ENCODE peak calls at places on chromosomes 6 and 20, in seven cellular contexts. One of them, this sample, is unnamed.
A peak's percentile ranks its signal among the peaks of the same experiment; 100 is the strongest.

GRCh38 chr6:45398075-45398817 is 20.5 kb upstream of the SUPT3H start:
- DNase-seq in pancreas: no peak
- DNase-seq in cardiac muscle cell: no peak
- DNase-seq in breast epithelium: no peak
- DNase-seq in astrocyte of the spinal cord: no peak
- DNase-seq in tibial nerve: no peak
- DNase-seq in CD8-positive, alpha-beta memory T cell: no peak
- DNase-seq in this sample: no peak

GRCh38 chr6:158536891-158537798 is 22.7 kb upstream of the TMEM181 start:
- DNase-seq in breast epithelium: no peak
- DNase-seq in astrocyte of the spinal cord: no peak
- DNase-seq in cardiac muscle cell: peak; percentile 39
- DNase-seq in pancreas: no peak
- DNase-seq in tibial nerve: no peak
- DNase-seq in CD8-positive, alpha-beta memory T cell: peak; percentile 14
- DNase-seq in this sample: no peak

GRCh38 chr6:105774247-105774646 is 311.9 kb upstream of the PRDM1 start:
- DNase-seq in astrocyte of the spinal cord: no peak
- DNase-seq in CD8-positive, alpha-beta memory T cell: no peak
- DNase-seq in tibial nerve: no peak
- DNase-seq in breast epithelium: no peak
- DNase-seq in pancreas: no peak
- DNase-seq in cardiac muscle cell: no peak
- DNase-seq in this sample: no peak

GRCh38 chr6:4883298-4883697 is 107.1 kb downstream of the CDYL start:
- DNase-seq in cardiac muscle cell: no peak
- DNase-seq in breast epithelium: no peak
- DNase-seq in pancreas: peak; percentile 51
- DNase-seq in tibial nerve: no peak
- DNase-seq in astrocyte of the spinal cord: no peak
- DNase-seq in CD8-positive, alpha-beta memory T cell: no peak
- DNase-seq in this sample: no peak

GRCh38 chr6:30641048-30641447 is 5.9 kb upstream of the C6orf136 start:
- DNase-seq in tibial nerve: no peak
- DNase-seq in cardiac muscle cell: no peak
- DNase-seq in breast epithelium: no peak
- DNase-seq in astrocyte of the spinal cord: no peak
- DNase-seq in CD8-positive, alpha-beta memory T cell: no peak
- DNase-seq in pancreas: no peak
- DNase-seq in this sample: no peak

GRCh38 chr6:16345449-16346330 is 107.3 kb downstream of the GMPR start:
- DNase-seq in tibial nerve: no peak
- DNase-seq in breast epithelium: no peak
- DNase-seq in pancreas: no peak
- DNase-seq in CD8-positive, alpha-beta memory T cell: no peak
- DNase-seq in astrocyte of the spinal cord: peak; percentile 88
- DNase-seq in cardiac muscle cell: peak; percentile 64
- DNase-seq in this sample: no peak

GRCh38 chr6:104711371-104711770 is 148.3 kb downstream of the HACE1 start:
- DNase-seq in breast epithelium: no peak
- DNase-seq in pancreas: no peak
- DNase-seq in tibial nerve: no peak
- DNase-seq in cardiac muscle cell: peak; percentile 67
- DNase-seq in astrocyte of the spinal cord: peak; percentile 46
- DNase-seq in CD8-positive, alpha-beta memory T cell: no peak
- DNase-seq in this sample: peak; percentile 87

GRCh38 chr6:85669735-85670194 is 27.1 kb upstream of the SYNCRIP start:
- DNase-seq in CD8-positive, alpha-beta memory T cell: peak; percentile 17
- DNase-seq in astrocyte of the spinal cord: peak; percentile 65
- DNase-seq in breast epithelium: no peak
- DNase-seq in cardiac muscle cell: peak; percentile 36
- DNase-seq in pancreas: no peak
- DNase-seq in tibial nerve: no peak
- DNase-seq in this sample: no peak

GRCh38 chr6:135419162-135419561 is 78.4 kb downstream of the AHI1 start:
- DNase-seq in breast epithelium: no peak
- DNase-seq in tibial nerve: no peak
- DNase-seq in pancreas: no peak
- DNase-seq in astrocyte of the spinal cord: peak; percentile 54
- DNase-seq in CD8-positive, alpha-beta memory T cell: no peak
- DNase-seq in cardiac muscle cell: peak; percentile 74
- DNase-seq in this sample: no peak

GRCh38 chr6:45658958-45659357 is 281.2 kb upstream of the SUPT3H start:
- DNase-seq in astrocyte of the spinal cord: no peak
- DNase-seq in pancreas: no peak
- DNase-seq in cardiac muscle cell: no peak
- DNase-seq in CD8-positive, alpha-beta memory T cell: no peak
- DNase-seq in tibial nerve: no peak
- DNase-seq in breast epithelium: no peak
- DNase-seq in this sample: no peak

GRCh38 chr6:45927421-45928234 is 88.0 kb downstream of the CLIC5 start:
- DNase-seq in cardiac muscle cell: no peak
- DNase-seq in tibial nerve: no peak
- DNase-seq in CD8-positive, alpha-beta memory T cell: no peak
- DNase-seq in breast epithelium: no peak
- DNase-seq in pancreas: no peak
- DNase-seq in astrocyte of the spinal cord: no peak
- DNase-seq in this sample: no peak

GRCh38 chr6:41958022-41958856 is 16.6 kb upstream of the CCND3 start:
- DNase-seq in tibial nerve: no peak
- DNase-seq in cardiac muscle cell: no peak
- DNase-seq in breast epithelium: no peak
- DNase-seq in CD8-positive, alpha-beta memory T cell: no peak
- DNase-seq in astrocyte of the spinal cord: no peak
- DNase-seq in pancreas: no peak
- DNase-seq in this sample: no peak

GRCh38 chr20:4684837-4685413 is 36.8 kb upstream of the PRND start:
- DNase-seq in pancreas: no peak
- DNase-seq in tibial nerve: no peak
- DNase-seq in cardiac muscle cell: peak; percentile 76
- DNase-seq in breast epithelium: no peak
- DNase-seq in astrocyte of the spinal cord: peak; percentile 49
- DNase-seq in CD8-positive, alpha-beta memory T cell: no peak
- DNase-seq in this sample: no peak

GRCh38 chr20:6765469-6766058 is 1.9 kb upstream of the BMP2 start:
- DNase-seq in CD8-positive, alpha-beta memory T cell: no peak
- DNase-seq in cardiac muscle cell: peak; percentile 78
- DNase-seq in astrocyte of the spinal cord: peak; percentile 84
- DNase-seq in tibial nerve: no peak
- DNase-seq in breast epithelium: no peak
- DNase-seq in pancreas: no peak
- DNase-seq in this sample: peak; percentile 56

GRCh38 chr20:6767536-6768227 is at the start of gene BMP2:
- DNase-seq in breast epithelium: no peak
- DNase-seq in CD8-positive, alpha-beta memory T cell: no peak
- DNase-seq in tibial nerve: peak; percentile 20
- DNase-seq in pancreas: peak; percentile 55
- DNase-seq in cardiac muscle cell: peak; percentile 79
- DNase-seq in astrocyte of the spinal cord: peak; percentile 58
- DNase-seq in this sample: no peak

GRCh38 chr20:6766433-6766832 is 1.1 kb upstream of the BMP2 start:
- DNase-seq in CD8-positive, alpha-beta memory T cell: no peak
- DNase-seq in tibial nerve: no peak
- DNase-seq in astrocyte of the spinal cord: no peak
- DNase-seq in pancreas: no peak
- DNase-seq in breast epithelium: no peak
- DNase-seq in cardiac muscle cell: no peak
- DNase-seq in this sample: no peak

GRCh38 chr20:6768228-6769185 is 1.0 kb downstream of the BMP2 start:
- DNase-seq in CD8-positive, alpha-beta memory T cell: no peak
- DNase-seq in astrocyte of the spinal cord: peak; percentile 46
- DNase-seq in pancreas: peak; percentile 26
- DNase-seq in breast epithelium: no peak
- DNase-seq in cardiac muscle cell: peak; percentile 39
- DNase-seq in tibial nerve: peak; percentile 20
- DNase-seq in this sample: no peak

DNA sequence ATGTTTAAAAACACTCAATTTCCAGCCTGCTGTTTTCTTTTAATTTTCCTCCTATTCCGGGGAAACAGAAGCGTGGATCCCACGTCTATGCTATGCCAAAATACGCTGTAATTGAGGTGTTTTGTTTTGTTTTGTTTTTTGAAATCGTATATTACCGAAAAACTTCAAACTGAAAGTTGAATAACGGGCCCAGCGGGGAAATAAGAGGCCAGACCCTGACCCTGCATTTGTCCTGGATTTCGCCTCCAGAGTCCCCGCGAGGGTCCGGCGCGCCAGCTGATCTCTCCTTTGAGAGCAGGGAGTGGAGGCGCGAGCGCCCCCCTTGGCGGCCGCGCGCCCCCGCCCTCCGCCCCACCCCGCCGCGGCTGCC is 335 bp upstream of the BMP2 start:
- DNase-seq in breast epithelium: no peak
- DNase-seq in pancreas: no peak
- DNase-seq in tibial nerve: no peak
- DNase-seq in astrocyte of the spinal cord: no peak
- DNase-seq in CD8-positive, alpha-beta memory T cell: no peak
- DNase-seq in cardiac muscle cell: no peak
- DNase-seq in this sample: no peak
- H3K4me3 ChIP-seq in breast epithelium: peak overlapping the region; percentile 77
- H3K4me3 ChIP-seq in pancreas: peak overlapping the region; percentile 70
- H3K4me3 ChIP-seq in tibial nerve: peak overlapping the region; percentile 36
- H3K4me3 ChIP-seq in astrocyte of the spinal cord: peak overlapping the region; percentile 57
- H3K4me3 ChIP-seq in CD8-positive, alpha-beta memory T cell: no peak overlapping the region
- H3K4me3 ChIP-seq in cardiac muscle cell: peak overlapping the region; percentile 49
- H3K4me3 ChIP-seq in this sample: peak overlapping the region; percentile 88

GRCh38 chr6:33420493-33421343 is 853 bp downstream of the SYNGAP1 start:
- DNase-seq in CD8-positive, alpha-beta memory T cell: no peak
- DNase-seq in pancreas: no peak
- DNase-seq in cardiac muscle cell: no peak
- DNase-seq in tibial nerve: no peak
- DNase-seq in astrocyte of the spinal cord: no peak
- DNase-seq in breast epithelium: no peak
- DNase-seq in this sample: no peak
- H3K4me3 ChIP-seq in CD8-positive, alpha-beta memory T cell: no peak overlapping the region
- H3K4me3 ChIP-seq in pancreas: no peak overlapping the region
- H3K4me3 ChIP-seq in cardiac muscle cell: peak overlapping the region; percentile 42
- H3K4me3 ChIP-seq in tibial nerve: no peak overlapping the region
- H3K4me3 ChIP-seq in astrocyte of the spinal cord: peak overlapping the region; percentile 47
- H3K4me3 ChIP-seq in breast epithelium: peak overlapping the region; percentile 67
- H3K4me3 ChIP-seq in this sample: no peak overlapping the region

GRCh38 chr6:27144740-27145079 is 102.8 kb upstream of the PRSS16 start:
- DNase-seq in cardiac muscle cell: no peak
- DNase-seq in CD8-positive, alpha-beta memory T cell: no peak
- DNase-seq in tibial nerve: no peak
- DNase-seq in astrocyte of the spinal cord: no peak
- DNase-seq in breast epithelium: no peak
- DNase-seq in pancreas: no peak
- DNase-seq in this sample: no peak
- H3K4me3 ChIP-seq in cardiac muscle cell: peak overlapping the region; percentile 63
- H3K4me3 ChIP-seq in CD8-positive, alpha-beta memory T cell: peak overlapping the region; percentile 97
- H3K4me3 ChIP-seq in tibial nerve: peak overlapping the region; percentile 60
- H3K4me3 ChIP-seq in astrocyte of the spinal cord: peak overlapping the region; percentile 63
- H3K4me3 ChIP-seq in breast epithelium: peak overlapping the region; percentile 87
- H3K4me3 ChIP-seq in pancreas: peak overlapping the region; percentile 59
- H3K4me3 ChIP-seq in this sample: peak overlapping the region; percentile 79

GRCh38 chr20:2468581-2469407 is 1.8 kb downstream of the SNRPB start:
- DNase-seq in astrocyte of the spinal cord: no peak
- DNase-seq in pancreas: no peak
- DNase-seq in breast epithelium: no peak
- DNase-seq in cardiac muscle cell: peak; percentile 9
- DNase-seq in CD8-positive, alpha-beta memory T cell: no peak
- DNase-seq in tibial nerve: no peak
- DNase-seq in this sample: no peak
- H3K4me3 ChIP-seq in astrocyte of the spinal cord: peak overlapping the region; percentile 98
- H3K4me3 ChIP-seq in pancreas: peak overlapping the region; percentile 95
- H3K4me3 ChIP-seq in breast epithelium: peak overlapping the region; percentile 94
- H3K4me3 ChIP-seq in cardiac muscle cell: peak overlapping the region; percentile 72
- H3K4me3 ChIP-seq in CD8-positive, alpha-beta memory T cell: peak overlapping the region; percentile 35
- H3K4me3 ChIP-seq in tibial nerve: no peak overlapping the region
- H3K4me3 ChIP-seq in this sample: peak overlapping the region; percentile 79

GRCh38 chr6:56375806-56376205 is 128.4 kb upstream of the COL21A1 start:
- DNase-seq in cardiac muscle cell: no peak
- DNase-seq in astrocyte of the spinal cord: no peak
- DNase-seq in tibial nerve: no peak
- DNase-seq in pancreas: no peak
- DNase-seq in CD8-positive, alpha-beta memory T cell: no peak
- DNase-seq in breast epithelium: no peak
- DNase-seq in this sample: no peak

GRCh38 chr6:56377295-56377694 is 129.9 kb upstream of the COL21A1 start:
- DNase-seq in cardiac muscle cell: no peak
- DNase-seq in CD8-positive, alpha-beta memory T cell: no peak
- DNase-seq in tibial nerve: no peak
- DNase-seq in pancreas: no peak
- DNase-seq in breast epithelium: no peak
- DNase-seq in astrocyte of the spinal cord: no peak
- DNase-seq in this sample: no peak

GRCh38 chr6:56378507-56378906 is 131.1 kb upstream of the COL21A1 start:
- DNase-seq in astrocyte of the spinal cord: no peak
- DNase-seq in pancreas: no peak
- DNase-seq in breast epithelium: no peak
- DNase-seq in CD8-positive, alpha-beta memory T cell: no peak
- DNase-seq in cardiac muscle cell: no peak
- DNase-seq in tibial nerve: no peak
- DNase-seq in this sample: no peak

GRCh38 chr6:56372621-56373020 is 125.2 kb upstream of the COL21A1 start:
- DNase-seq in cardiac muscle cell: peak; percentile 47
- DNase-seq in CD8-positive, alpha-beta memory T cell: no peak
- DNase-seq in astrocyte of the spinal cord: no peak
- DNase-seq in tibial nerve: no peak
- DNase-seq in pancreas: no peak
- DNase-seq in breast epithelium: no peak
- DNase-seq in this sample: no peak

GRCh38 chr6:56374841-56375369 is 127.5 kb upstream of the COL21A1 start:
- DNase-seq in CD8-positive, alpha-beta memory T cell: no peak
- DNase-seq in astrocyte of the spinal cord: peak; percentile 59
- DNase-seq in tibial nerve: no peak
- DNase-seq in pancreas: no peak
- DNase-seq in cardiac muscle cell: peak; percentile 67
- DNase-seq in breast epithelium: no peak
- DNase-seq in this sample: no peak
- H3K4me3 ChIP-seq in CD8-positive, alpha-beta memory T cell: no peak overlapping the region
- H3K4me3 ChIP-seq in astrocyte of the spinal cord: no peak overlapping the region
- H3K4me3 ChIP-seq in tibial nerve: no peak overlapping the region
- H3K4me3 ChIP-seq in pancreas: no peak overlapping the region
- H3K4me3 ChIP-seq in cardiac muscle cell: no peak overlapping the region
- H3K4me3 ChIP-seq in breast epithelium: peak overlapping the region; percentile 15
- H3K4me3 ChIP-seq in this sample: no peak overlapping the region

GRCh38 chr20:2973574-2973973 is 69.8 kb upstream of the GNRH2 start:
- DNase-seq in astrocyte of the spinal cord: no peak
- DNase-seq in pancreas: no peak
- DNase-seq in tibial nerve: no peak
- DNase-seq in CD8-positive, alpha-beta memory T cell: no peak
- DNase-seq in cardiac muscle cell: no peak
- DNase-seq in breast epithelium: no peak
- DNase-seq in this sample: no peak

GRCh38 chr20:2967841-2968240 is 75.6 kb upstream of the GNRH2 start:
- DNase-seq in pancreas: no peak
- DNase-seq in breast epithelium: no peak
- DNase-seq in CD8-positive, alpha-beta memory T cell: no peak
- DNase-seq in astrocyte of the spinal cord: no peak
- DNase-seq in cardiac muscle cell: no peak
- DNase-seq in tibial nerve: no peak
- DNase-seq in this sample: no peak
- H3K4me3 ChIP-seq in pancreas: no peak overlapping the region
- H3K4me3 ChIP-seq in breast epithelium: no peak overlapping the region
- H3K4me3 ChIP-seq in CD8-positive, alpha-beta memory T cell: no peak overlapping the region
- H3K4me3 ChIP-seq in astrocyte of the spinal cord: no peak overlapping the region
- H3K4me3 ChIP-seq in cardiac muscle cell: no peak overlapping the region
- H3K4me3 ChIP-seq in tibial nerve: no peak overlapping the region
- H3K4me3 ChIP-seq in this sample: no peak overlapping the region